ENCODE peak calls at places on chromosomes 1 and 21, in eight cellular contexts. H is T follicular helper cell; B is activated CD4-positive, CD25-positive, alpha-beta regulatory T cell; A is mucosa of gallbladder; K is NCI-H510A; V is colonic mucosa; M is COLO829; O is T1000. J is an unnamed sample.

GRCh38 chr21:38957575-38958340 is 152.0 kb downstream of the ETS2 start:
- DNase-seq in H (no peak), B (no peak), A (no peak), K (peak), V (no peak), M (no peak), O (no peak), J (no peak)

GRCh38 chr1:86750076-86750475 is 45.7 kb downstream of the SH3GLB1 start:
- DNase-seq in H (no peak), B (no peak), A (no peak), K (no peak), V (no peak), M (no peak), O (no peak), J (no peak)

GRCh38 chr1:109632671-109633346 is 13.2 kb downstream of the AMPD2 start:
- DNase-seq in H (no peak), B (no peak), A (no peak), K (peak), V (peak), M (no peak), O (no peak), J (peak)

GRCh38 chr1:161962094-161962887 is 61.4 kb downstream of the OLFML2B start:
- DNase-seq in H (no peak), B (no peak), A (no peak), K (no peak), V (no peak), M (peak), O (no peak), J (no peak)

GRCh38 chr1:20255666-20256065 is 35.0 kb upstream of the VWA5B1 start:
- DNase-seq in H (no peak), B (no peak), A (peak), K (peak), V (peak), M (peak), O (no peak), J (no peak)

GRCh38 chr21:37712204-37712934 is 203.9 kb downstream of the KCNJ6 start:
- DNase-seq in H (peak), B (no peak), A (peak), K (peak), V (peak), M (peak), O (peak), J (no peak)

GRCh38 chr21:16279658-16280581 is 550.1 kb downstream of the USP25 start:
- DNase-seq in H (no peak), B (no peak), A (peak), K (no peak), V (no peak), M (peak), O (no peak), J (no peak)

GRCh38 chr1:2785631-2786328 is 15.7 kb downstream of the TTC34 start:
- DNase-seq in H (no peak), B (no peak), A (no peak), K (no peak), V (no peak), M (no peak), O (no peak), J (no peak)

GRCh38 chr1:168246506-168246905 is 20.7 kb downstream of the SFT2D2 start:
- DNase-seq in H (no peak), B (no peak), A (no peak), K (no peak), V (no peak), M (no peak), O (no peak), J (no peak)

GRCh38 chr21:45534591-45535331 is 7.5 kb downstream of the SLC19A1 start:
- DNase-seq in H (no peak), B (no peak), A (no peak), K (no peak), V (peak), M (no peak), O (no peak), J (no peak)

GRCh38 chr1:156194300-156194652 is 372 bp downstream of the SLC25A44 start:
- DNase-seq in H (no peak), B (no peak), A (no peak), K (no peak), V (no peak), M (no peak), O (no peak), J (no peak)

GRCh38 chr1:61361971-61362370 is 279.6 kb downstream of the NFIA start:
- DNase-seq in H (no peak), B (no peak), A (no peak), K (no peak), V (no peak), M (no peak), O (no peak), J (no peak)

GRCh38 chr1:175174702-175175102 is 17.9 kb downstream of the KIAA0040 start:
- DNase-seq in H (no peak), B (no peak), A (no peak), K (no peak), V (no peak), M (no peak), O (no peak), J (no peak)

GRCh38 chr1:118987431-118988185 is 535 bp downstream of the TBX15 start:
- DNase-seq in H (no peak), B (no peak), A (no peak), K (no peak), V (no peak), M (no peak), O (peak), J (no peak)

GRCh38 chr1:50447961-50448360 is 24.7 kb upstream of the DMRTA2 start:
- DNase-seq in H (no peak), B (no peak), A (no peak), K (no peak), V (no peak), M (no peak), O (no peak), J (no peak)

GRCh38 chr1:186617860-186618780 is 62.1 kb downstream of the PTGS2 start:
- DNase-seq in H (no peak), B (no peak), A (peak), K (peak), V (peak), M (peak), O (no peak), J (no peak)

GRCh38 chr1:53651356-53651755 is 87.6 kb downstream of the GLIS1 start:
- DNase-seq in H (no peak), B (no peak), A (no peak), K (no peak), V (no peak), M (no peak), O (no peak), J (no peak)

GRCh38 chr1:207868769-207869721 is 41.9 kb downstream of the CD34 start:
- DNase-seq in H (peak), B (peak), A (peak), K (peak), V (peak), M (peak), O (peak), J (no peak)

GRCh38 chr1:89701746-89702241 is 68.9 kb downstream of the LRRC8C start:
- DNase-seq in H (no peak), B (no peak), A (no peak), K (no peak), V (no peak), M (no peak), O (no peak), J (no peak)

GRCh38 chr1:85330711-85331290 is 54.4 kb upstream of the BCL10 start:
- DNase-seq in H (no peak), B (no peak), A (peak), K (no peak), V (no peak), M (no peak), O (no peak), J (no peak)

GRCh38 chr1:28646040-28646439 is 2.4 kb upstream of the RNU11 start:
- DNase-seq in H (no peak), B (no peak), A (no peak), K (no peak), V (no peak), M (no peak), O (no peak), J (no peak)

GRCh38 chr1:21762022-21762404 is 20.9 kb downstream of the USP48 start:
- DNase-seq in H (no peak), B (no peak), A (no peak), K (no peak), V (no peak), M (no peak), O (no peak), J (no peak)

GRCh38 chr1:210250665-210250997 is 18.0 kb downstream of the SERTAD4 start:
- DNase-seq in H (no peak), B (no peak), A (no peak), K (peak), V (peak), M (no peak), O (no peak), J (no peak)

GRCh38 chr1:235102993-235103411 is 25.6 kb downstream of the TOMM20 start:
- DNase-seq in H (no peak), B (no peak), A (no peak), K (no peak), V (peak), M (no peak), O (no peak), J (no peak)

GRCh38 chr1:203669739-203670138 is 43.1 kb downstream of the ATP2B4 start:
- DNase-seq in H (no peak), B (no peak), A (no peak), K (no peak), V (no peak), M (peak), O (peak), J (no peak)

GRCh38 chr1:155226188-155226909 is 17.9 kb downstream of the MTX1 start:
- DNase-seq in H (peak), B (peak), A (peak), K (peak), V (peak), M (peak), O (peak), J (peak)

J was measured in NCI-H187 treated with DMSO at 0.1 percent for 48 hours.